ENCODE peak calls at places on chromosomes 3 and 15, in six cellular contexts. One of them, this sample, is unnamed.

GRCh38 chr15:96374494-96374893 is 44.0 kb downstream of the NR2F2 start:
- DNase-seq in H9: no peak
- DNase-seq in IMR-90: no peak
- DNase-seq in H1: no peak
- DNase-seq in mesenchymal stem cell: no peak
- DNase-seq in neuronal stem cell: no peak
- DNase-seq in this sample: no peak

GRCh38 chr3:189809583-189809982 is 178.4 kb downstream of the TP63 start:
- DNase-seq in H9: no peak
- DNase-seq in IMR-90: peak
- DNase-seq in H1: no peak
- DNase-seq in mesenchymal stem cell: no peak
- DNase-seq in neuronal stem cell: no peak
- DNase-seq in this sample: no peak

GRCh38 chr3:124260206-124260915 is 268.4 kb upstream of the ROPN1 start:
- DNase-seq in H9: no peak
- DNase-seq in IMR-90: peak
- DNase-seq in H1: no peak
- DNase-seq in mesenchymal stem cell: peak
- DNase-seq in neuronal stem cell: no peak
- DNase-seq in this sample: no peak

GRCh38 chr3:30199096-30199734 is 407.2 kb upstream of the TGFBR2 start:
- DNase-seq in H9: peak
- DNase-seq in IMR-90: peak
- DNase-seq in H1: peak
- DNase-seq in mesenchymal stem cell: peak
- DNase-seq in neuronal stem cell: peak
- DNase-seq in this sample: peak

GRCh38 chr15:66701422-66702034 is 508 bp upstream of the SMAD6 start:
- DNase-seq in H9: peak
- DNase-seq in IMR-90: no peak
- DNase-seq in H1: peak
- DNase-seq in mesenchymal stem cell: peak
- DNase-seq in neuronal stem cell: peak
- DNase-seq in this sample: no peak

GRCh38 chr15:70480196-70480856 is 283.0 kb downstream of the UACA start:
- DNase-seq in H9: no peak
- DNase-seq in IMR-90: no peak
- DNase-seq in H1: no peak
- DNase-seq in mesenchymal stem cell: no peak
- DNase-seq in neuronal stem cell: no peak
- DNase-seq in this sample: no peak

GRCh38 chr15:39582286-39582976 is 1.6 kb downstream of the THBS1 start:
- DNase-seq in H9: no peak
- DNase-seq in IMR-90: peak
- DNase-seq in H1: no peak
- DNase-seq in mesenchymal stem cell: peak
- DNase-seq in neuronal stem cell: no peak
- DNase-seq in this sample: no peak

GRCh38 chr3:186239321-186239720 is 122.7 kb downstream of the DGKG start:
- DNase-seq in H9: peak
- DNase-seq in IMR-90: no peak
- DNase-seq in H1: no peak
- DNase-seq in mesenchymal stem cell: peak
- DNase-seq in neuronal stem cell: no peak
- DNase-seq in this sample: no peak

GRCh38 chr3:14148041-14148985 is 23.5 kb downstream of the TMEM43 start:
- DNase-seq in H9: peak
- DNase-seq in IMR-90: no peak
- DNase-seq in H1: peak
- DNase-seq in mesenchymal stem cell: peak
- DNase-seq in neuronal stem cell: no peak
- DNase-seq in this sample: no peak

GRCh38 chr3:8438507-8439079 is 63.0 kb upstream of the LMCD1 start:
- DNase-seq in H9: no peak
- DNase-seq in IMR-90: no peak
- DNase-seq in H1: no peak
- DNase-seq in mesenchymal stem cell: no peak
- DNase-seq in neuronal stem cell: no peak
- DNase-seq in this sample: no peak

GRCh38 chr15:41980654-41981323 is 8.4 kb upstream of the EHD4 start:
- DNase-seq in H9: no peak
- DNase-seq in IMR-90: no peak
- DNase-seq in H1: no peak
- DNase-seq in mesenchymal stem cell: no peak
- DNase-seq in neuronal stem cell: no peak
- DNase-seq in this sample: no peak

GRCh38 chr3:100209948-100210776 is 50.6 kb upstream of the TBC1D23 start:
- DNase-seq in H9: no peak
- DNase-seq in IMR-90: peak
- DNase-seq in H1: no peak
- DNase-seq in mesenchymal stem cell: peak
- DNase-seq in neuronal stem cell: no peak
- DNase-seq in this sample: no peak

GRCh38 chr3:148863814-148864213 is 1.3 kb upstream of the CPA3 start:
- DNase-seq in H9: no peak
- DNase-seq in IMR-90: no peak
- DNase-seq in H1: no peak
- DNase-seq in mesenchymal stem cell: no peak
- DNase-seq in neuronal stem cell: no peak
- DNase-seq in this sample: no peak

GRCh38 chr3:88114878-88115549 is 34.7 kb upstream of the C3orf38 start:
- DNase-seq in H9: no peak
- DNase-seq in IMR-90: no peak
- DNase-seq in H1: no peak
- DNase-seq in mesenchymal stem cell: no peak
- DNase-seq in neuronal stem cell: no peak
- DNase-seq in this sample: no peak

GRCh38 chr3:40971191-40972168 is 227.8 kb upstream of the CTNNB1 start:
- DNase-seq in H9: no peak
- DNase-seq in IMR-90: peak
- DNase-seq in H1: no peak
- DNase-seq in mesenchymal stem cell: peak
- DNase-seq in neuronal stem cell: no peak
- DNase-seq in this sample: peak

GRCh38 chr3:122468896-122469533 is 45.7 kb downstream of the KPNA1 start:
- DNase-seq in H9: peak
- DNase-seq in IMR-90: no peak
- DNase-seq in H1: no peak
- DNase-seq in mesenchymal stem cell: no peak
- DNase-seq in neuronal stem cell: no peak
- DNase-seq in this sample: no peak

GRCh38 chr15:56732135-56732880 is 1.0 kb downstream of the ZNF280D start:
- DNase-seq in H9: no peak
- DNase-seq in IMR-90: peak
- DNase-seq in H1: no peak
- DNase-seq in mesenchymal stem cell: peak
- DNase-seq in neuronal stem cell: peak
- DNase-seq in this sample: peak

GRCh38 chr15:63497642-63498100 is 6.7 kb upstream of the USP3 start:
- DNase-seq in H9: no peak
- DNase-seq in IMR-90: no peak
- DNase-seq in H1: no peak
- DNase-seq in mesenchymal stem cell: peak
- DNase-seq in neuronal stem cell: no peak
- DNase-seq in this sample: no peak

GRCh38 chr15:66785637-66786036 is 83.6 kb downstream of the SMAD6 start:
- DNase-seq in H9: no peak
- DNase-seq in IMR-90: peak
- DNase-seq in H1: no peak
- DNase-seq in mesenchymal stem cell: peak
- DNase-seq in neuronal stem cell: no peak
- DNase-seq in this sample: no peak

DNA sequence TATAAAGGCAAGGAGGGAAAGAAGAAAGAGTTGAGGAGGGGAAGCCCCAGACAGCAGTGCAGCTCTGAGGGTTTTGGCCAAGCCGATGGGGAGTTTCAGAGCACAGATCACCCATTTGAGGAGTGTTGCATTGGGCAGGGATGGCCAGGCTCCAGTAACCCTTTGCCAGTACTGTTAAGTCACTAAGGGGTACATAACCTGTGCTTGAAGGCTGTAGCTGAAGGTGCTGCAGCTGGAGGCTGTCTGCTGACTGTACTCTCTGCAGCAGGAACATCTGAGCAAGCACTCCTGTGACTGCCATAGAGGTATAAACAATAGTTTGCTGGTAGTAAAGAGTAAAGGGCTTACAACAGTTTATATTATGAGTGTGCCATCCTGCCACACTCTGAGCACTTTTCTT is 297.7 kb downstream of the EPHA3 start:
- DNase-seq in H9: peak
- DNase-seq in IMR-90: no peak
- DNase-seq in H1: no peak
- DNase-seq in mesenchymal stem cell: no peak
- DNase-seq in neuronal stem cell: no peak
- DNase-seq in this sample: no peak
- H3K4me2 ChIP-seq in H9: no peak
- H3K4me2 ChIP-seq in IMR-90: no peak
- H3K4me2 ChIP-seq in H1: no peak
- H3K4me2 ChIP-seq in mesenchymal stem cell: no peak
- H3K4me2 ChIP-seq in neuronal stem cell: no peak
- H3K4me2 ChIP-seq in this sample: no peak

DNA sequence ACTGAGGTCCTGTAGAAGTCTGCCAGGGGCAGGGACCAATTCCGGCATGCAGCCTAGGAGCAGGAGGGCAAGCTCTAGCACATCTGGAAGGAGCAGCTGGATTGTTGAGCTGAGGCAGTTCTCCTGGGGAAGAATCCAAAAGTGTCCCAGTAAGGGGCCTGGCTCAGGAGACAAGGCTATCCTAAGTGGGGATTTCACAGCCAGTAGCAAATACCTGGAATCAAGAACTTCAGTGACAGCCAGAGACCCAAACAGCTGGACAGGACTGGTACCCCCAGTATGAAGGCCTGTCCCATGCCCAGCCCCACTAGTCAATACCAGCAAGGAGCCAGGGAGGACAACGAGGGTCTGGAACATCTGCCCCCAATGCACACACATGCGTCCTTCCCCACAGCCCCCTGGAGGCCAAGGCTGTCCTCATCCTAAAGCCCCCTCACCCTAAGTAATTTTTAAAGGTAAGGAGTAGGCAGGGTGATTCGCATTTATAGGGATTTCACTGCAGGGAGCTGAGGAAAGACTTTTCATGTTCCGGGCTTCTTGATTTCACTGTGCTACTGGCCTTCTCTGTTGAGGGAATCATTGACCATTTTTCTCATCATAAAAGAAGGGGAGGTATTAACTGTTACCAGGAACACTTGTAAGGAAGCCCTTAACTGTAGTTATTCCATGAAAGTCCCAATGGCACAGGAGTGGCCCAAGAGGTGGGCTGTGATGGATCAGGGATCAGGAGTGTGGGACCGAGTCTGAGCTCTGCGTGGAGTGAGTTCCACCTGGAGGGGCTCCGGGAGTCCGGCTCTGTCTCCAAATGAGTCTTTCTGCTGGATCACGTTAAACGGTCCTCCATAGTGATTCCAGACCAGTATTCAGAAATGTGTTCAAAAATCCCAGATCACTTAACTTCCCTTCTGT is 2.6 kb upstream of the CHSY1 start:
- DNase-seq in H9: no peak
- DNase-seq in IMR-90: no peak
- DNase-seq in H1: no peak
- DNase-seq in mesenchymal stem cell: no peak
- DNase-seq in neuronal stem cell: no peak
- DNase-seq in this sample: no peak
- H3K14ac ChIP-seq in H9: no peak
- H3K14ac ChIP-seq in IMR-90: no peak
- H3K14ac ChIP-seq in H1: no peak
- H3K14ac ChIP-seq in mesenchymal stem cell: no peak
- H3K14ac ChIP-seq in neuronal stem cell: no peak
- H3K14ac ChIP-seq in this sample: no peak

DNA sequence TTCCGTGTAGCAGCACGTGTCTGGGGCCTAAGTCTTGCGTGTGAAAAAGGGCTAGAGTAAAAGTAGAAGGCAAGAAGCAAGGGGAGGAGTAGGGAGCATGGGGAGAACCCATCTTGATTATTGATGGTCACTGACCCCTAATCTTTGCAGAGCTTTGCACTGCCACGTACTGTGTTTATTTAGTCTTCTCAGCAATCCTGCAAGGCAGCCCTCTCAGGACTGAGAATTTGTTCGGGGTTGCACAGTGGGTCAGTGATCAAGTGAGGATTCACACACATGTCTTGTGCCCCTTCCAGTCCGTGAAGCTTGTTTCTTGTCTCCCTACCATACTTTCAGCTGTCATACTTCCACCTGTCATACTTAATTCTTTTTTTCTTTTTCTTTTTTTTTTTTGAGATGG is 7.2 kb downstream of the SEMA4B start:
- DNase-seq in H9: no peak
- DNase-seq in IMR-90: no peak
- DNase-seq in H1: no peak
- DNase-seq in mesenchymal stem cell: no peak
- DNase-seq in neuronal stem cell: no peak
- DNase-seq in this sample: no peak
- H3K4me2 ChIP-seq in H9: no peak
- H3K4me2 ChIP-seq in IMR-90: no peak
- H3K4me2 ChIP-seq in H1: no peak
- H3K4me2 ChIP-seq in mesenchymal stem cell: no peak
- H3K4me2 ChIP-seq in neuronal stem cell: no peak
- H3K4me2 ChIP-seq in this sample: no peak

DNA sequence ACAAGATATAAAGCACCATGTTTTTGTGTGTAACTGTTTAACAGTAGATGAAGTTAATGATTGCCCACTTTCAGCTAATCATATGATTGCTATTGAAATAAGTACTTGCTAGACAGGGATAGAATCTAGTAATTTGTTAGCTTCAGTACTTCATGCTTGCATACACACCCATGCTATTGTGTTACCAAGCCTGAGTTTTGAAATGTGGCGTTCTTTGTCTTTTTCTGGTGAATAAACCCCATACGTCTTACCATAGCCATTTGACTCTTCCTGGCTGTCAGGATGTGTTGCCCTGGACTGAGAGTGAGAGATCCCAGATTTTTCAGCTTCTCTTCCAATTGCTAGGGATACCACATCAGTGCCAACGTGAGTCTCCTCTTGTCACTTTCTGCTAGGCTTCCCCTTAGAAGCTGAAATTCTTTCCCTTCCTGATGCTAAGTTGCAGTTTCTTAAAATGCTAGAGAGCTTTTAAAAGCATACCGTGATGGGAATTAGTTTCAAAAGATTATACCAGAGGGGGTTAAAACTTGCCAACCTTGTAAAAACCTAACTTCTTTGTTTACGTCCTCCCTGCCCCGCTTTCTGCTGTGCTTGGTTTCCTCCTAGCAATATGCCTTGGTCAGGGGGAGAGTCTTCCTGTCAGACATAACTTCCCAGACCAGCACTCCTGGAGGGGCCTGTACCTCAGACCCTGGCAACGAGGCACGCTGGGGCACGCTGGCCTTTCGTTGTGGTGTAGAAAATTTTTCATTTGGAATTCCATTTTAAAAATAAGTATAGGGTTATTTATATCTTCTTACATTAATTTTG is 62.9 kb upstream of the ULK4 start:
- DNase-seq in H9: no peak
- DNase-seq in IMR-90: no peak
- DNase-seq in H1: no peak
- DNase-seq in mesenchymal stem cell: peak
- DNase-seq in neuronal stem cell: no peak
- DNase-seq in this sample: no peak
- H3K14ac ChIP-seq in H9: peak
- H3K14ac ChIP-seq in IMR-90: peak
- H3K14ac ChIP-seq in H1: no peak
- H3K14ac ChIP-seq in mesenchymal stem cell: no peak
- H3K14ac ChIP-seq in neuronal stem cell: no peak
- H3K14ac ChIP-seq in this sample: peak

This sample was measured in trophoblast cell.